ENCODE peak calls at places on chromosomes 12 and 14, in eight cellular contexts. F is uterus; O is mammary epithelial cell; B is CD4-positive, alpha-beta T cell; J is tibial nerve; W is aorta; G is adrenal gland; X is HL-60. U is an unnamed sample.

GRCh38 chr14:44988694-44989093 is 26.7 kb downstream of the TOGARAM1 start:
- DNase-seq in W (no peak), X (no peak), B (no peak), O (no peak), F (peak; percentile 24), G (no peak), J (no peak), U (no peak)

GRCh38 chr12:15924956-15925355 is 13.8 kb downstream of the DERA start:
- DNase-seq in B (no peak), X (no peak), J (no peak), F (no peak), O (no peak), W (no peak), G (no peak), U (no peak)

GRCh38 chr14:40847496-40847895 is 759.2 kb upstream of the LRFN5 start:
- DNase-seq in G (no peak), W (no peak), F (no peak), J (no peak), B (no peak), X (no peak), O (no peak), U (no peak)

GRCh38 chr12:38386238-38386985 is 69.8 kb downstream of the ALG10B start:
- DNase-seq in F (no peak), G (no peak), J (no peak), X (no peak), W (no peak), B (no peak), O (peak; percentile 61), U (no peak)

GRCh38 chr14:29810657-29811056 is 117.0 kb downstream of the PRKD1 start:
- DNase-seq in F (no peak), G (peak; percentile 44), X (no peak), B (no peak), J (no peak), W (no peak), O (no peak), U (no peak)

GRCh38 chr12:5665615-5666014 is 233.7 kb downstream of the NTF3 start:
- DNase-seq in O (no peak), X (no peak), W (peak; percentile 77), G (no peak), J (no peak), B (no peak), F (no peak), U (no peak)

GRCh38 chr14:38721822-38722431 is 381.1 kb downstream of the SEC23A start:
- DNase-seq in F (peak; percentile 33), B (no peak), X (peak; percentile 75), W (peak; percentile 71), O (peak; percentile 32), G (peak; percentile 86), J (peak; percentile 89), U (peak; percentile 68)

GRCh38 chr14:72924332-72924731 is 1.9 kb upstream of the DCAF4 start:
- DNase-seq in G (peak; percentile 55), X (no peak), F (no peak), O (no peak), B (no peak), J (no peak), W (no peak), U (no peak)

GRCh38 chr12:104171785-104172563 is 34.0 kb upstream of the NFYB start:
- DNase-seq in G (no peak), O (no peak), W (no peak), B (no peak), X (no peak), J (no peak), F (no peak), U (no peak)

GRCh38 chr14:28294834-28295440 is 471.6 kb upstream of the FOXG1 start:
- DNase-seq in O (peak; percentile 52), X (peak; percentile 63), W (no peak), F (no peak), B (no peak), J (no peak), G (no peak), U (no peak)

GRCh38 chr12:5022465-5023061 is 21.1 kb upstream of the KCNA5 start:
- DNase-seq in F (no peak), O (peak; percentile 43), J (no peak), G (peak; percentile 28), W (peak; percentile 81), X (no peak), B (peak; percentile 6), U (peak; percentile 14)

GRCh38 chr12:40559865-40560264 is 132.4 kb upstream of the CNTN1 start:
- DNase-seq in J (no peak), G (no peak), W (no peak), O (no peak), X (no peak), B (no peak), F (no peak), U (no peak)

GRCh38 chr12:55683676-55684075 is 24.0 kb downstream of the ITGA7 start:
- DNase-seq in J (no peak), B (no peak), W (peak; percentile 35), F (no peak), X (no peak), O (no peak), G (no peak), U (no peak)

GRCh38 chr12:28172434-28173030 is 17.7 kb upstream of the CCDC91 start:
- DNase-seq in B (no peak), G (no peak), X (peak; percentile 18), W (no peak), F (no peak), O (peak; percentile 63), J (no peak), U (no peak)

GRCh38 chr12:108975024-108975593 is 45.8 kb downstream of the SVOP start:
- DNase-seq in J (no peak), O (no peak), F (no peak), B (no peak), G (no peak), X (no peak), W (no peak), U (no peak)

GRCh38 chr14:35808076-35808657 is 928 bp downstream of the RALGAPA1 start:
- DNase-seq in W (no peak), O (peak; percentile 58), B (no peak), J (no peak), X (peak; percentile 26), G (no peak), F (no peak), U (peak; percentile 40)

GRCh38 chr14:75334191-75335051 is 55.8 kb downstream of the FOS start:
- DNase-seq in W (no peak), G (peak; percentile 65), X (peak; percentile 91), J (peak; percentile 41), B (peak; percentile 57), O (no peak), F (no peak), U (peak; percentile 9)

GRCh38 chr12:52391618-52392002 is 6.2 kb upstream of the KRT84 start:
- DNase-seq in G (peak; percentile 70), J (no peak), W (peak; percentile 89), B (no peak), O (peak; percentile 49), X (no peak), F (peak; percentile 35), U (peak; percentile 27)

GRCh38 chr12:42804928-42805327 is 215.4 kb upstream of the PRICKLE1 start:
- DNase-seq in J (no peak), G (no peak), X (no peak), W (no peak), O (peak; percentile 6), F (no peak), B (no peak), U (no peak)

GRCh38 chr12:52518574-52519469 is 1.4 kb downstream of the KRT5 start:
- DNase-seq in G (no peak), O (peak; percentile 36), J (no peak), W (no peak), X (no peak), B (no peak), F (no peak), U (no peak)

GRCh38 chr14:99578541-99579044 is 25.4 kb downstream of the CCDC85C start:
- DNase-seq in B (no peak), O (no peak), J (no peak), G (peak; percentile 61), F (peak; percentile 69), X (no peak), W (no peak), U (no peak)

GRCh38 chr12:119725523-119725922 is 57.6 kb downstream of the PRKAB1 start:
- DNase-seq in X (no peak), F (no peak), O (no peak), J (no peak), G (peak; percentile 62), B (no peak), W (no peak), U (no peak)

GRCh38 chr12:119715268-119715620 is 47.3 kb downstream of the PRKAB1 start:
- DNase-seq in B (no peak), J (no peak), F (no peak), W (no peak), O (peak; percentile 8), X (no peak), G (no peak), U (no peak)

GRCh38 chr12:119721306-119721705 is 53.4 kb downstream of the PRKAB1 start:
- DNase-seq in F (no peak), X (no peak), J (no peak), B (no peak), O (no peak), W (no peak), G (no peak), U (no peak)

GRCh38 chr12:119718141-119718540 is 50.2 kb downstream of the PRKAB1 start:
- DNase-seq in X (no peak), G (no peak), O (no peak), F (no peak), J (no peak), B (no peak), W (no peak), U (no peak)

GRCh38 chr12:119720349-119720748 is 52.4 kb downstream of the PRKAB1 start:
- DNase-seq in W (no peak), G (no peak), O (no peak), X (no peak), J (no peak), B (no peak), F (no peak), U (no peak)
- H3K27ac ChIP-seq in W (no peak overlapping the region), G (no peak overlapping the region), O (no peak overlapping the region), X (no peak overlapping the region), J (no peak overlapping the region), B (no peak overlapping the region), F (no peak overlapping the region), U (no peak overlapping the region)

GRCh38 chr14:68983210-68983609 is 4.1 kb upstream of the ACTN1 start:
- DNase-seq in J (no peak), F (no peak), O (no peak), W (no peak), B (no peak), X (no peak), G (no peak), U (no peak)
- H3K27ac ChIP-seq in J (no peak overlapping the region), F (no peak overlapping the region), O (no peak overlapping the region), W (peak overlapping the region; percentile 77), B (no peak overlapping the region), X (no peak overlapping the region), G (peak overlapping the region; percentile 71), U (no peak overlapping the region)

GRCh38 chr14:63852271-63852816 is 460 bp upstream of the SYNE2 start:
- DNase-seq in F (no peak), O (no peak), J (no peak), B (no peak), W (no peak), G (peak; percentile 26), X (no peak), U (no peak)
- H3K27ac ChIP-seq in F (peak overlapping the region; percentile 94), O (peak overlapping the region; percentile 80), J (peak overlapping the region; percentile 91), B (no peak overlapping the region), W (peak overlapping the region; percentile 25), G (peak overlapping the region; percentile 89), X (no peak overlapping the region), U (peak overlapping the region; percentile 31)

GRCh38 chr14:104150201-104151027 is 12.0 kb downstream of the KIF26A start:
- DNase-seq in X (no peak), O (no peak), F (no peak), W (no peak), J (no peak), G (peak; percentile 54), B (no peak), U (no peak)
- H3K27ac ChIP-seq in X (no peak overlapping the region), O (no peak overlapping the region), F (no peak overlapping the region), W (no peak overlapping the region), J (no peak overlapping the region), G (no peak overlapping the region), B (no peak overlapping the region), U (no peak overlapping the region)

U was measured in caudate nucleus.